ENCODE peak calls at places on chromosomes 5 and 9, in six cellular contexts. V is neural progenitor cell, B is HCT116, E is GM23338, M is SK-N-SH, H is PC-3. U is an unnamed sample.
A peak's percentile ranks its signal among the peaks of the same experiment; 100 is the strongest.

GRCh38 chr5:5139358-5140050 is 626 bp upstream of the ADAMTS16 start:
- DNase-seq in H (no peak), V (no peak), B (no peak), M (peak; percentile 72), E (no peak), U (no peak)

GRCh38 chr5:38212307-38212706 is 46.1 kb upstream of the EGFLAM start:
- DNase-seq in V (no peak), M (no peak), B (no peak), H (no peak), E (no peak), U (no peak)

GRCh38 chr9:117411547-117411946 is 3.3 kb downstream of the ASTN2 start:
- DNase-seq in M (peak; percentile 74), E (peak; percentile 91), V (peak; percentile 85), B (no peak), H (peak; percentile 32), U (peak; percentile 2)

GRCh38 chr9:89687848-89688247 is 83.0 kb downstream of the GADD45G start:
- DNase-seq in H (no peak), E (no peak), B (no peak), M (no peak), V (no peak), U (no peak)

GRCh38 chr5:139904566-139905400 is 109.2 kb downstream of the PSD2 start:
- DNase-seq in E (peak; percentile 82), H (no peak), M (peak; percentile 62), V (peak; percentile 69), B (no peak), U (no peak)

GRCh38 chr9:13266172-13266571 is 13.3 kb downstream of the MPDZ start:
- DNase-seq in B (no peak), M (no peak), E (no peak), V (no peak), H (no peak), U (no peak)

GRCh38 chr5:32504923-32505596 is 60.5 kb upstream of the ZFR start:
- DNase-seq in B (no peak), E (peak; percentile 26), M (peak; percentile 86), H (no peak), V (peak; percentile 64), U (no peak)

GRCh38 chr5:76787237-76787636 is 31.6 kb upstream of the F2RL1 start:
- DNase-seq in E (no peak), M (no peak), V (no peak), B (no peak), H (peak; percentile 63), U (no peak)

GRCh38 chr9:87141124-87141523 is 193.8 kb upstream of the GAS1 start:
- DNase-seq in B (no peak), V (no peak), H (no peak), M (no peak), E (no peak), U (no peak)

GRCh38 chr5:59124983-59125960 is 542.4 kb downstream of the RAB3C start:
- DNase-seq in H (no peak), V (no peak), M (no peak), E (peak; percentile 46), B (no peak), U (no peak)

GRCh38 chr5:157731272-157732129 is at the start of gene THG1L:
- DNase-seq in H (peak; percentile 100), B (peak; percentile 95), E (peak; percentile 99), M (peak; percentile 91), V (peak; percentile 100), U (peak; percentile 96)

GRCh38 chr9:130997395-130997684 is 11.6 kb upstream of the LAMC3 start:
- DNase-seq in V (no peak), B (no peak), E (no peak), H (no peak), M (no peak), U (no peak)

GRCh38 chr5:157761690-157762611 is 18.4 kb downstream of the LSM11 start:
- DNase-seq in H (peak; percentile 86), B (peak; percentile 35), E (peak; percentile 88), V (peak; percentile 80), M (peak; percentile 75), U (peak; percentile 79)

GRCh38 chr9:75869236-75869635 is 21.2 kb upstream of the PCSK5 start:
- DNase-seq in M (no peak), H (no peak), B (no peak), V (no peak), E (no peak), U (no peak)

GRCh38 chr9:14296462-14296861 is 17.5 kb downstream of the NFIB start:
- DNase-seq in M (no peak), H (no peak), V (no peak), B (no peak), E (no peak), U (no peak)

GRCh38 chr5:10859393-10860195 is 98.6 kb upstream of the DAP start:
- DNase-seq in M (no peak), B (no peak), E (no peak), H (peak; percentile 80), V (peak; percentile 45), U (no peak)

GRCh38 chr9:95669253-95669652 is 152.5 kb upstream of the PTCH1 start:
- DNase-seq in H (no peak), V (no peak), B (no peak), M (no peak), E (no peak), U (no peak)

GRCh38 chr5:82590112-82590511 is 312.0 kb upstream of the RPS23 start:
- DNase-seq in B (no peak), M (no peak), V (no peak), E (no peak), H (no peak), U (no peak)

GRCh38 chr9:120914953-120915352 is 11.6 kb downstream of the TRAF1 start:
- DNase-seq in E (no peak), H (peak; percentile 80), V (no peak), M (no peak), B (no peak), U (no peak)

GRCh38 chr9:93594041-93594756 is 17.8 kb downstream of the PHF2 start:
- DNase-seq in B (no peak), M (no peak), E (peak; percentile 45), H (no peak), V (no peak), U (no peak)

GRCh38 chr9:13083973-13084528 is 195.4 kb downstream of the MPDZ start:
- DNase-seq in B (no peak), E (no peak), V (no peak), H (peak; percentile 85), M (no peak), U (no peak)

GRCh38 chr9:94796687-94797086 is 70.2 kb downstream of the AOPEP start:
- DNase-seq in M (no peak), B (no peak), V (no peak), H (no peak), E (no peak), U (no peak)

GRCh38 chr5:78895616-78896015 is 89.5 kb downstream of the ARSB start:
- DNase-seq in V (no peak), H (no peak), E (no peak), M (no peak), B (no peak), U (no peak)

GRCh38 chr5:23639326-23639725 is 131.9 kb downstream of the PRDM9 start:
- DNase-seq in E (no peak), M (no peak), B (no peak), H (no peak), V (no peak), U (no peak)

GRCh38 chr9:77502568-77502967 is 145.6 kb downstream of the GNA14 start:
- DNase-seq in H (no peak), E (no peak), M (no peak), B (no peak), V (peak; percentile 5), U (no peak)

GRCh38 chr5:167166696-167167095 is 1124.7 kb upstream of the WWC1 start:
- DNase-seq in B (no peak), E (no peak), M (no peak), H (no peak), V (no peak), U (no peak)

GRCh38 chr9:93126825-93127368 is 7.2 kb downstream of the NINJ1 start:
- DNase-seq in E (peak; percentile 32), M (peak; percentile 73), B (no peak), V (peak; percentile 45), H (no peak), U (no peak)

GRCh38 chr5:139847790-139848507 is 52.3 kb downstream of the PSD2 start:
- DNase-seq in B (no peak), M (peak; percentile 95), V (peak; percentile 89), E (peak; percentile 69), H (no peak), U (peak; percentile 65)

GRCh38 chr9:30774326-30774725 is 1610.1 kb upstream of the ACO1 start:
- DNase-seq in V (peak; percentile 38), B (no peak), E (peak; percentile 78), H (no peak), M (no peak), U (no peak)

GRCh38 chr5:54390539-54391031 is 64.9 kb upstream of the HSPB3 start:
- DNase-seq in E (no peak), B (no peak), M (no peak), V (no peak), H (no peak), U (no peak)

GRCh38 chr5:54388811-54389210 is 66.7 kb upstream of the HSPB3 start:
- DNase-seq in H (no peak), B (no peak), V (no peak), M (no peak), E (no peak), U (no peak)

GRCh38 chr5:54388411-54388810 is 67.1 kb upstream of the HSPB3 start:
- DNase-seq in H (no peak), V (no peak), E (no peak), B (no peak), M (no peak), U (no peak)

GRCh38 chr5:54387659-54388232 is 67.8 kb upstream of the HSPB3 start:
- DNase-seq in E (no peak), H (no peak), M (no peak), B (no peak), V (no peak), U (no peak)

DNA sequence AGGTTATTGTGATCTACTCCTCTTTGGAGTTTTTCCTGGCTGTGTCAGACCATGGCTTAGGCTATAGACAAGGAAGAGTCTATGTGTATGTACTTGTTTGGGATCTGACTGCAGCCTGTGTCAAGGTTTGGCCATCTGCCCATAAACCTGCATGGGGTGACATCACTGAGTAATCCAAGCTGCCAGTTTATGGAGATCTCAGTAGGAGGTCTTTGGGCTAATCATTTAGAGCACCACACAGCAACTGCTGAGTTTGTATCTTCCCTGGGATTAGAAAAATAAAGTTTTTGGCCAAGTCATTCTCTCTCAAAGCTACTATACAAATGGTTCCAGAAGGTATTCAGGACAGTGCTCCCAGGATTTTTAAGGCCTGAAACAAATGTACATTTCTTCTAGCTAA is 65.5 kb upstream of the HSPB3 start:
- DNase-seq in E (no peak), B (peak; percentile 69), V (no peak), M (no peak), H (peak; percentile 80), U (no peak)
- TF ChIP-seq EZH2phosphoT487 in E (no peak), B (no peak), V (no peak), M (no peak), H (no peak), U (no peak)

GRCh38 chr5:73218552-73219171 is 45.7 kb downstream of the TMEM174 start:
- DNase-seq in M (no peak), V (peak; percentile 34), H (peak; percentile 58), B (peak; percentile 26), E (peak; percentile 69), U (peak; percentile 15)
- TF ChIP-seq CTCF in M (peak; percentile 57), V (peak; percentile 48), H (peak; percentile 62), B (peak; percentile 54), E (peak; percentile 42), U (peak; percentile 71)

GRCh38 chr9:113566712-113567071 is 103.2 kb downstream of the RGS3 start:
- DNase-seq in M (peak; percentile 52), H (no peak), V (no peak), B (no peak), E (no peak), U (no peak)
- H3K4me1 ChIP-seq in M (peaks cover 39% of the 10 kb centered on the region), H (peaks cover 18% of the 10 kb centered on the region), V (peaks cover 18% of the 10 kb centered on the region), B (peaks cover 30% of the 10 kb centered on the region), E (peaks cover 5% of the 10 kb centered on the region), U (peaks cover 12% of the 10 kb centered on the region)

GRCh38 chr9:137504432-137504777 is 45.3 kb upstream of the NSMF start:
- DNase-seq in M (no peak), E (no peak), B (no peak), H (no peak), V (no peak), U (no peak)
- TF ChIP-seq EZH2phosphoT487 in M (no peak), E (no peak), B (no peak), H (no peak), V (no peak), U (no peak)